ENCODE peak calls at places on chromosomes 5 and 9, in five cellular contexts. One of them, this sample, is unnamed.

GRCh38 chr5:82642313-82642712 is 364.2 kb upstream of the RPS23 start:
- DNase-seq in ascending aorta: no peak
- DNase-seq in stimulated activated CD4-positive, alpha-beta T cell treated with anti-CD3 and anti-CD28 coated beads, Interleukin-1b, Interleukin-23, amount 100 ng/mL, for 48 hours: no peak
- DNase-seq in T-helper 2 cell: no peak
- DNase-seq in stimulated activated CD8-positive, alpha-beta memory T cell treated with anti-CD3 and anti-CD28 coated beads, Interleukin-2, amount 100 ng/mL, for 48 hours: no peak
- DNase-seq in this sample: no peak

GRCh38 chr5:68258531-68258930 is 43.0 kb downstream of the PIK3R1 start:
- DNase-seq in ascending aorta: no peak
- DNase-seq in stimulated activated CD4-positive, alpha-beta T cell treated with anti-CD3 and anti-CD28 coated beads, Interleukin-1b, Interleukin-23, amount 100 ng/mL, for 48 hours: no peak
- DNase-seq in T-helper 2 cell: no peak
- DNase-seq in stimulated activated CD8-positive, alpha-beta memory T cell treated with anti-CD3 and anti-CD28 coated beads, Interleukin-2, amount 100 ng/mL, for 48 hours: no peak
- DNase-seq in this sample: no peak

GRCh38 chr5:8949908-8950307 is 596.0 kb downstream of the SEMA5A start:
- DNase-seq in ascending aorta: no peak
- DNase-seq in stimulated activated CD4-positive, alpha-beta T cell treated with anti-CD3 and anti-CD28 coated beads, Interleukin-1b, Interleukin-23, amount 100 ng/mL, for 48 hours: no peak
- DNase-seq in T-helper 2 cell: no peak
- DNase-seq in stimulated activated CD8-positive, alpha-beta memory T cell treated with anti-CD3 and anti-CD28 coated beads, Interleukin-2, amount 100 ng/mL, for 48 hours: no peak
- DNase-seq in this sample: no peak

GRCh38 chr5:137560414-137560813 is 61.3 kb upstream of the SPOCK1 start:
- DNase-seq in ascending aorta: no peak
- DNase-seq in stimulated activated CD4-positive, alpha-beta T cell treated with anti-CD3 and anti-CD28 coated beads, Interleukin-1b, Interleukin-23, amount 100 ng/mL, for 48 hours: no peak
- DNase-seq in T-helper 2 cell: no peak
- DNase-seq in stimulated activated CD8-positive, alpha-beta memory T cell treated with anti-CD3 and anti-CD28 coated beads, Interleukin-2, amount 100 ng/mL, for 48 hours: no peak
- DNase-seq in this sample: no peak

GRCh38 chr5:2989517-2989916 is 238.0 kb upstream of the IRX2 start:
- DNase-seq in ascending aorta: no peak
- DNase-seq in stimulated activated CD4-positive, alpha-beta T cell treated with anti-CD3 and anti-CD28 coated beads, Interleukin-1b, Interleukin-23, amount 100 ng/mL, for 48 hours: no peak
- DNase-seq in T-helper 2 cell: no peak
- DNase-seq in stimulated activated CD8-positive, alpha-beta memory T cell treated with anti-CD3 and anti-CD28 coated beads, Interleukin-2, amount 100 ng/mL, for 48 hours: no peak
- DNase-seq in this sample: no peak

GRCh38 chr5:2515180-2515809 is 236.2 kb downstream of the IRX2 start:
- DNase-seq in ascending aorta: no peak
- DNase-seq in stimulated activated CD4-positive, alpha-beta T cell treated with anti-CD3 and anti-CD28 coated beads, Interleukin-1b, Interleukin-23, amount 100 ng/mL, for 48 hours: no peak
- DNase-seq in T-helper 2 cell: no peak
- DNase-seq in stimulated activated CD8-positive, alpha-beta memory T cell treated with anti-CD3 and anti-CD28 coated beads, Interleukin-2, amount 100 ng/mL, for 48 hours: no peak
- DNase-seq in this sample: no peak

GRCh38 chr9:108478871-108479332 is 376.9 kb downstream of the ACTL7B start:
- DNase-seq in ascending aorta: no peak
- DNase-seq in stimulated activated CD4-positive, alpha-beta T cell treated with anti-CD3 and anti-CD28 coated beads, Interleukin-1b, Interleukin-23, amount 100 ng/mL, for 48 hours: no peak
- DNase-seq in T-helper 2 cell: no peak
- DNase-seq in stimulated activated CD8-positive, alpha-beta memory T cell treated with anti-CD3 and anti-CD28 coated beads, Interleukin-2, amount 100 ng/mL, for 48 hours: no peak
- DNase-seq in this sample: no peak

GRCh38 chr9:134686896-134687295 is 45.3 kb downstream of the COL5A1 start:
- DNase-seq in ascending aorta: no peak
- DNase-seq in stimulated activated CD4-positive, alpha-beta T cell treated with anti-CD3 and anti-CD28 coated beads, Interleukin-1b, Interleukin-23, amount 100 ng/mL, for 48 hours: no peak
- DNase-seq in T-helper 2 cell: no peak
- DNase-seq in stimulated activated CD8-positive, alpha-beta memory T cell treated with anti-CD3 and anti-CD28 coated beads, Interleukin-2, amount 100 ng/mL, for 48 hours: no peak
- DNase-seq in this sample: no peak

GRCh38 chr5:21263361-21263760 is 1275.4 kb upstream of the CDH18 start:
- DNase-seq in ascending aorta: no peak
- DNase-seq in stimulated activated CD4-positive, alpha-beta T cell treated with anti-CD3 and anti-CD28 coated beads, Interleukin-1b, Interleukin-23, amount 100 ng/mL, for 48 hours: no peak
- DNase-seq in T-helper 2 cell: no peak
- DNase-seq in stimulated activated CD8-positive, alpha-beta memory T cell treated with anti-CD3 and anti-CD28 coated beads, Interleukin-2, amount 100 ng/mL, for 48 hours: no peak
- DNase-seq in this sample: no peak

GRCh38 chr9:90870646-90871326 is 69.2 kb downstream of the SYK start:
- DNase-seq in ascending aorta: no peak
- DNase-seq in stimulated activated CD4-positive, alpha-beta T cell treated with anti-CD3 and anti-CD28 coated beads, Interleukin-1b, Interleukin-23, amount 100 ng/mL, for 48 hours: peak; percentile 11
- DNase-seq in T-helper 2 cell: no peak
- DNase-seq in stimulated activated CD8-positive, alpha-beta memory T cell treated with anti-CD3 and anti-CD28 coated beads, Interleukin-2, amount 100 ng/mL, for 48 hours: peak; percentile 6
- DNase-seq in this sample: no peak

GRCh38 chr5:32711693-32712462 is 757 bp downstream of the NPR3 start:
- DNase-seq in ascending aorta: no peak
- DNase-seq in stimulated activated CD4-positive, alpha-beta T cell treated with anti-CD3 and anti-CD28 coated beads, Interleukin-1b, Interleukin-23, amount 100 ng/mL, for 48 hours: no peak
- DNase-seq in T-helper 2 cell: no peak
- DNase-seq in stimulated activated CD8-positive, alpha-beta memory T cell treated with anti-CD3 and anti-CD28 coated beads, Interleukin-2, amount 100 ng/mL, for 48 hours: no peak
- DNase-seq in this sample: no peak

GRCh38 chr5:33371660-33372059 is 69.1 kb upstream of the TARS1 start:
- DNase-seq in ascending aorta: no peak
- DNase-seq in stimulated activated CD4-positive, alpha-beta T cell treated with anti-CD3 and anti-CD28 coated beads, Interleukin-1b, Interleukin-23, amount 100 ng/mL, for 48 hours: no peak
- DNase-seq in T-helper 2 cell: no peak
- DNase-seq in stimulated activated CD8-positive, alpha-beta memory T cell treated with anti-CD3 and anti-CD28 coated beads, Interleukin-2, amount 100 ng/mL, for 48 hours: no peak
- DNase-seq in this sample: no peak

GRCh38 chr5:125006011-125006685 is 259.7 kb upstream of the ZNF608 start:
- DNase-seq in ascending aorta: no peak
- DNase-seq in stimulated activated CD4-positive, alpha-beta T cell treated with anti-CD3 and anti-CD28 coated beads, Interleukin-1b, Interleukin-23, amount 100 ng/mL, for 48 hours: no peak
- DNase-seq in T-helper 2 cell: no peak
- DNase-seq in stimulated activated CD8-positive, alpha-beta memory T cell treated with anti-CD3 and anti-CD28 coated beads, Interleukin-2, amount 100 ng/mL, for 48 hours: no peak
- DNase-seq in this sample: no peak

GRCh38 chr9:113875917-113876805 is at the start of gene ZNF618:
- DNase-seq in ascending aorta: no peak
- DNase-seq in stimulated activated CD4-positive, alpha-beta T cell treated with anti-CD3 and anti-CD28 coated beads, Interleukin-1b, Interleukin-23, amount 100 ng/mL, for 48 hours: no peak
- DNase-seq in T-helper 2 cell: no peak
- DNase-seq in stimulated activated CD8-positive, alpha-beta memory T cell treated with anti-CD3 and anti-CD28 coated beads, Interleukin-2, amount 100 ng/mL, for 48 hours: peak; percentile 14
- DNase-seq in this sample: no peak

GRCh38 chr5:219492-219891 is 1.4 kb downstream of the SDHA start:
- DNase-seq in ascending aorta: no peak
- DNase-seq in stimulated activated CD4-positive, alpha-beta T cell treated with anti-CD3 and anti-CD28 coated beads, Interleukin-1b, Interleukin-23, amount 100 ng/mL, for 48 hours: no peak
- DNase-seq in T-helper 2 cell: no peak
- DNase-seq in stimulated activated CD8-positive, alpha-beta memory T cell treated with anti-CD3 and anti-CD28 coated beads, Interleukin-2, amount 100 ng/mL, for 48 hours: no peak
- DNase-seq in this sample: peak; percentile 3

GRCh38 chr9:69931340-69931739 is 110.7 kb downstream of the CFAP95 start:
- DNase-seq in ascending aorta: no peak
- DNase-seq in stimulated activated CD4-positive, alpha-beta T cell treated with anti-CD3 and anti-CD28 coated beads, Interleukin-1b, Interleukin-23, amount 100 ng/mL, for 48 hours: no peak
- DNase-seq in T-helper 2 cell: no peak
- DNase-seq in stimulated activated CD8-positive, alpha-beta memory T cell treated with anti-CD3 and anti-CD28 coated beads, Interleukin-2, amount 100 ng/mL, for 48 hours: no peak
- DNase-seq in this sample: no peak

GRCh38 chr5:74282495-74282894 is 358.0 kb downstream of the ENC1 start:
- DNase-seq in ascending aorta: no peak
- DNase-seq in stimulated activated CD4-positive, alpha-beta T cell treated with anti-CD3 and anti-CD28 coated beads, Interleukin-1b, Interleukin-23, amount 100 ng/mL, for 48 hours: no peak
- DNase-seq in T-helper 2 cell: no peak
- DNase-seq in stimulated activated CD8-positive, alpha-beta memory T cell treated with anti-CD3 and anti-CD28 coated beads, Interleukin-2, amount 100 ng/mL, for 48 hours: no peak
- DNase-seq in this sample: no peak

GRCh38 chr9:21883642-21884041 is 81.2 kb downstream of the MTAP start:
- DNase-seq in ascending aorta: no peak
- DNase-seq in stimulated activated CD4-positive, alpha-beta T cell treated with anti-CD3 and anti-CD28 coated beads, Interleukin-1b, Interleukin-23, amount 100 ng/mL, for 48 hours: no peak
- DNase-seq in T-helper 2 cell: no peak
- DNase-seq in stimulated activated CD8-positive, alpha-beta memory T cell treated with anti-CD3 and anti-CD28 coated beads, Interleukin-2, amount 100 ng/mL, for 48 hours: no peak
- DNase-seq in this sample: no peak

GRCh38 chr9:127133739-127134167 is 11.3 kb upstream of the ANGPTL2 start:
- DNase-seq in ascending aorta: no peak
- DNase-seq in stimulated activated CD4-positive, alpha-beta T cell treated with anti-CD3 and anti-CD28 coated beads, Interleukin-1b, Interleukin-23, amount 100 ng/mL, for 48 hours: no peak
- DNase-seq in T-helper 2 cell: no peak
- DNase-seq in stimulated activated CD8-positive, alpha-beta memory T cell treated with anti-CD3 and anti-CD28 coated beads, Interleukin-2, amount 100 ng/mL, for 48 hours: no peak
- DNase-seq in this sample: no peak

GRCh38 chr5:82918311-82919031 is 158.7 kb downstream of the TMEM167A start:
- DNase-seq in ascending aorta: no peak
- DNase-seq in stimulated activated CD4-positive, alpha-beta T cell treated with anti-CD3 and anti-CD28 coated beads, Interleukin-1b, Interleukin-23, amount 100 ng/mL, for 48 hours: no peak
- DNase-seq in T-helper 2 cell: no peak
- DNase-seq in stimulated activated CD8-positive, alpha-beta memory T cell treated with anti-CD3 and anti-CD28 coated beads, Interleukin-2, amount 100 ng/mL, for 48 hours: no peak
- DNase-seq in this sample: no peak

GRCh38 chr5:169706758-169707450 is 69.8 kb downstream of the DOCK2 start:
- DNase-seq in ascending aorta: no peak
- DNase-seq in stimulated activated CD4-positive, alpha-beta T cell treated with anti-CD3 and anti-CD28 coated beads, Interleukin-1b, Interleukin-23, amount 100 ng/mL, for 48 hours: no peak
- DNase-seq in T-helper 2 cell: no peak
- DNase-seq in stimulated activated CD8-positive, alpha-beta memory T cell treated with anti-CD3 and anti-CD28 coated beads, Interleukin-2, amount 100 ng/mL, for 48 hours: no peak
- DNase-seq in this sample: peak; percentile 31

GRCh38 chr5:72234898-72235297 is 85.1 kb downstream of the MRPS27 start:
- DNase-seq in ascending aorta: no peak
- DNase-seq in stimulated activated CD4-positive, alpha-beta T cell treated with anti-CD3 and anti-CD28 coated beads, Interleukin-1b, Interleukin-23, amount 100 ng/mL, for 48 hours: no peak
- DNase-seq in T-helper 2 cell: no peak
- DNase-seq in stimulated activated CD8-positive, alpha-beta memory T cell treated with anti-CD3 and anti-CD28 coated beads, Interleukin-2, amount 100 ng/mL, for 48 hours: no peak
- DNase-seq in this sample: no peak

GRCh38 chr9:133277467-133277866 is 2.5 kb upstream of the ABO start:
- DNase-seq in ascending aorta: no peak
- DNase-seq in stimulated activated CD4-positive, alpha-beta T cell treated with anti-CD3 and anti-CD28 coated beads, Interleukin-1b, Interleukin-23, amount 100 ng/mL, for 48 hours: no peak
- DNase-seq in T-helper 2 cell: no peak
- DNase-seq in stimulated activated CD8-positive, alpha-beta memory T cell treated with anti-CD3 and anti-CD28 coated beads, Interleukin-2, amount 100 ng/mL, for 48 hours: no peak
- DNase-seq in this sample: no peak

GRCh38 chr9:93826209-93826608 is 128.9 kb downstream of the BARX1 start:
- DNase-seq in ascending aorta: no peak
- DNase-seq in stimulated activated CD4-positive, alpha-beta T cell treated with anti-CD3 and anti-CD28 coated beads, Interleukin-1b, Interleukin-23, amount 100 ng/mL, for 48 hours: peak; percentile 43
- DNase-seq in T-helper 2 cell: peak; percentile 35
- DNase-seq in stimulated activated CD8-positive, alpha-beta memory T cell treated with anti-CD3 and anti-CD28 coated beads, Interleukin-2, amount 100 ng/mL, for 48 hours: peak; percentile 36
- DNase-seq in this sample: no peak

GRCh38 chr5:56019306-56020272 is 24.8 kb upstream of the IL6ST start:
- DNase-seq in ascending aorta: no peak
- DNase-seq in stimulated activated CD4-positive, alpha-beta T cell treated with anti-CD3 and anti-CD28 coated beads, Interleukin-1b, Interleukin-23, amount 100 ng/mL, for 48 hours: no peak
- DNase-seq in T-helper 2 cell: no peak
- DNase-seq in stimulated activated CD8-positive, alpha-beta memory T cell treated with anti-CD3 and anti-CD28 coated beads, Interleukin-2, amount 100 ng/mL, for 48 hours: no peak
- DNase-seq in this sample: no peak

GRCh38 chr5:153157156-153157555 is 333.3 kb upstream of the GRIA1 start:
- DNase-seq in ascending aorta: no peak
- DNase-seq in stimulated activated CD4-positive, alpha-beta T cell treated with anti-CD3 and anti-CD28 coated beads, Interleukin-1b, Interleukin-23, amount 100 ng/mL, for 48 hours: no peak
- DNase-seq in T-helper 2 cell: no peak
- DNase-seq in stimulated activated CD8-positive, alpha-beta memory T cell treated with anti-CD3 and anti-CD28 coated beads, Interleukin-2, amount 100 ng/mL, for 48 hours: no peak
- DNase-seq in this sample: no peak

GRCh38 chr5:134100283-134101011 is 14.0 kb upstream of the TCF7 start:
- DNase-seq in ascending aorta: no peak
- DNase-seq in stimulated activated CD4-positive, alpha-beta T cell treated with anti-CD3 and anti-CD28 coated beads, Interleukin-1b, Interleukin-23, amount 100 ng/mL, for 48 hours: peak; percentile 91
- DNase-seq in T-helper 2 cell: peak; percentile 74
- DNase-seq in stimulated activated CD8-positive, alpha-beta memory T cell treated with anti-CD3 and anti-CD28 coated beads, Interleukin-2, amount 100 ng/mL, for 48 hours: peak; percentile 71
- DNase-seq in this sample: no peak

GRCh38 chr5:111999286-111999685 is 242.3 kb upstream of the NREP start:
- DNase-seq in ascending aorta: no peak
- DNase-seq in stimulated activated CD4-positive, alpha-beta T cell treated with anti-CD3 and anti-CD28 coated beads, Interleukin-1b, Interleukin-23, amount 100 ng/mL, for 48 hours: no peak
- DNase-seq in T-helper 2 cell: no peak
- DNase-seq in stimulated activated CD8-positive, alpha-beta memory T cell treated with anti-CD3 and anti-CD28 coated beads, Interleukin-2, amount 100 ng/mL, for 48 hours: no peak
- DNase-seq in this sample: no peak

GRCh38 chr9:112531666-112532282 is 45.1 kb downstream of the KIAA1958 start:
- DNase-seq in ascending aorta: no peak
- DNase-seq in stimulated activated CD4-positive, alpha-beta T cell treated with anti-CD3 and anti-CD28 coated beads, Interleukin-1b, Interleukin-23, amount 100 ng/mL, for 48 hours: no peak
- DNase-seq in T-helper 2 cell: no peak
- DNase-seq in stimulated activated CD8-positive, alpha-beta memory T cell treated with anti-CD3 and anti-CD28 coated beads, Interleukin-2, amount 100 ng/mL, for 48 hours: no peak
- DNase-seq in this sample: no peak

GRCh38 chr9:133258061-133259015 is 16.7 kb downstream of the ABO start:
- DNase-seq in ascending aorta: no peak
- DNase-seq in stimulated activated CD4-positive, alpha-beta T cell treated with anti-CD3 and anti-CD28 coated beads, Interleukin-1b, Interleukin-23, amount 100 ng/mL, for 48 hours: no peak
- DNase-seq in T-helper 2 cell: no peak
- DNase-seq in stimulated activated CD8-positive, alpha-beta memory T cell treated with anti-CD3 and anti-CD28 coated beads, Interleukin-2, amount 100 ng/mL, for 48 hours: no peak
- DNase-seq in this sample: no peak

GRCh38 chr9:21681641-21682040 is 120.8 kb upstream of the MTAP start:
- DNase-seq in ascending aorta: no peak
- DNase-seq in stimulated activated CD4-positive, alpha-beta T cell treated with anti-CD3 and anti-CD28 coated beads, Interleukin-1b, Interleukin-23, amount 100 ng/mL, for 48 hours: no peak
- DNase-seq in T-helper 2 cell: no peak
- DNase-seq in stimulated activated CD8-positive, alpha-beta memory T cell treated with anti-CD3 and anti-CD28 coated beads, Interleukin-2, amount 100 ng/mL, for 48 hours: no peak
- DNase-seq in this sample: no peak

GRCh38 chr5:11048760-11049159 is 287.7 kb upstream of the DAP start:
- DNase-seq in ascending aorta: no peak
- DNase-seq in stimulated activated CD4-positive, alpha-beta T cell treated with anti-CD3 and anti-CD28 coated beads, Interleukin-1b, Interleukin-23, amount 100 ng/mL, for 48 hours: no peak
- DNase-seq in T-helper 2 cell: no peak
- DNase-seq in stimulated activated CD8-positive, alpha-beta memory T cell treated with anti-CD3 and anti-CD28 coated beads, Interleukin-2, amount 100 ng/mL, for 48 hours: no peak
- DNase-seq in this sample: no peak

This sample was measured in HS-27A.